ENCODE peak calls at places on chromosomes 1 and 21, in five cellular contexts. K is WERI-Rb-1, L is fibroblast of lung, C is dorsolateral prefrontal cortex, A is thoracic aorta. G is an unnamed sample.
A peak's percentile ranks its signal among the peaks of the same experiment; 100 is the strongest.

GRCh38 chr1:84442256-84442655 is 36.8 kb upstream of the RPF1 start:
- DNase-seq in C (no peak), K (no peak), A (no peak), L (peak; percentile 94), G (peak; percentile 85)

GRCh38 chr1:102891868-102892625 is 216.3 kb downstream of the COL11A1 start:
- DNase-seq in C (no peak), L (peak; percentile 67), K (no peak), A (no peak), G (peak; percentile 72)

GRCh38 chr1:206834711-206835110 is 30.7 kb upstream of the IL20 start:
- DNase-seq in L (no peak), C (no peak), A (no peak), K (no peak), G (peak; percentile 55)

GRCh38 chr1:30780409-30780808 is 22.8 kb upstream of the LAPTM5 start:
- DNase-seq in A (no peak), K (no peak), L (no peak), C (no peak), G (no peak)

GRCh38 chr1:52054496-52055065 is 410 bp downstream of the TXNDC12 start:
- DNase-seq in L (no peak), A (no peak), C (no peak), K (no peak), G (no peak)

GRCh38 chr1:41221995-41222991 is 19.8 kb downstream of the SCMH1 start:
- DNase-seq in K (no peak), L (no peak), A (no peak), C (no peak), G (no peak)

GRCh38 chr1:68889471-68889870 is 392.6 kb upstream of the DEPDC1 start:
- DNase-seq in A (no peak), L (no peak), K (no peak), C (no peak), G (no peak)

GRCh38 chr1:147292635-147293251 is 50.3 kb downstream of the CHD1L start:
- DNase-seq in C (no peak), K (no peak), L (peak; percentile 93), A (no peak), G (peak; percentile 79)

GRCh38 chr1:18108313-18109057 is 887 bp downstream of the IGSF21 start:
- DNase-seq in A (no peak), K (no peak), C (no peak), L (no peak), G (no peak)

GRCh38 chr1:172335377-172335776 is 85.1 kb upstream of the C1orf105 start:
- DNase-seq in L (no peak), C (no peak), A (no peak), K (no peak), G (no peak)

GRCh38 chr1:38889589-38889988 is 8.2 kb upstream of the GJA9 start:
- DNase-seq in K (no peak), L (no peak), A (no peak), C (no peak), G (no peak)

GRCh38 chr1:33346921-33347649 is 26.2 kb upstream of the A3GALT2 start:
- DNase-seq in C (no peak), A (peak; percentile 58), K (no peak), L (peak; percentile 92), G (peak; percentile 72)

GRCh38 chr1:48946070-48946469 is 169.4 kb upstream of the BEND5 start:
- DNase-seq in C (no peak), K (no peak), A (no peak), L (no peak), G (no peak)

GRCh38 chr21:44949161-44950015 is 9.6 kb downstream of the SLX9 start:
- DNase-seq in C (peak; percentile 85), K (peak; percentile 93), A (no peak), L (peak; percentile 67), G (peak; percentile 50)

GRCh38 chr1:64133036-64133435 is 70.4 kb upstream of the UBE2U start:
- DNase-seq in C (no peak), A (no peak), K (no peak), L (peak; percentile 89), G (peak; percentile 87)

GRCh38 chr1:229388876-229389580 is 44.9 kb downstream of the ACTA1 start:
- DNase-seq in K (no peak), L (peak; percentile 63), A (no peak), C (no peak), G (no peak)

GRCh38 chr1:1429671-1430073 is 5.8 kb upstream of the VWA1 start:
- DNase-seq in C (no peak), A (no peak), L (peak; percentile 41), K (no peak), G (no peak)

GRCh38 chr1:155000725-155001437 is 1.7 kb upstream of the ZBTB7B start:
- DNase-seq in L (peak; percentile 88), A (peak; percentile 51), C (peak; percentile 88), K (peak; percentile 100), G (peak; percentile 93)

GRCh38 chr1:43522431-43522775 is 8.3 kb upstream of the PTPRF start:
- DNase-seq in K (no peak), A (no peak), C (no peak), L (no peak), G (no peak)

GRCh38 chr1:160219062-160219929 is 14.1 kb downstream of the PEA15 start:
- DNase-seq in A (no peak), C (peak; percentile 47), K (peak; percentile 87), L (peak; percentile 84), G (peak; percentile 45)

GRCh38 chr1:219273088-219273686 is 99.5 kb downstream of the LYPLAL1 start:
- DNase-seq in L (no peak), A (no peak), K (no peak), C (no peak), G (no peak)

GRCh38 chr1:68321084-68321685 is 88.9 kb upstream of the WLS start:
- DNase-seq in L (peak; percentile 72), C (no peak), K (peak; percentile 58), A (peak; percentile 21), G (no peak)

GRCh38 chr1:21200767-21201166 is 24.1 kb upstream of the EIF4G3 start:
- DNase-seq in K (no peak), A (no peak), C (no peak), L (no peak), G (peak; percentile 42)

GRCh38 chr21:17731554-17731953 is 87.6 kb downstream of the C21orf91 start:
- DNase-seq in L (no peak), C (no peak), K (no peak), A (no peak), G (no peak)

GRCh38 chr21:17732306-17732705 is 86.8 kb downstream of the C21orf91 start:
- DNase-seq in C (no peak), L (no peak), A (no peak), K (no peak), G (no peak)

GRCh38 chr21:17730782-17731181 is 88.4 kb downstream of the C21orf91 start:
- DNase-seq in A (no peak), C (no peak), K (no peak), L (no peak), G (no peak)

GRCh38 chr21:17736072-17736471 is 83.1 kb downstream of the C21orf91 start:
- DNase-seq in K (no peak), A (no peak), L (no peak), C (no peak), G (no peak)

GRCh38 chr21:17733209-17733608 is 85.9 kb downstream of the C21orf91 start:
- DNase-seq in C (no peak), L (no peak), A (no peak), K (no peak), G (no peak)
- H3K27me3 ChIP-seq in C (no peaks in the 10 kb centered on the region), L (no peaks in the 10 kb centered on the region), A (no peaks in the 10 kb centered on the region), K (no peaks in the 10 kb centered on the region), G (no peaks in the 10 kb centered on the region)

GRCh38 chr1:75124510-75124909 is 9.7 kb upstream of the LHX8 start:
- DNase-seq in C (no peak), A (no peak), L (no peak), K (no peak), G (no peak)
- TF ChIP-seq CTCF in C (no peak), A (no peak), L (no peak), K (no peak), G (no peak)

GRCh38 chr1:114668784-114669561 is 876 bp downstream of the DENND2C start:
- DNase-seq in A (no peak), L (peak; percentile 15), C (no peak), K (no peak), G (peak; percentile 82)
- H3K27ac ChIP-seq in A (no peak overlapping the region), L (peak overlapping the region; percentile 94), C (no peak overlapping the region), K (no peak overlapping the region), G (peak overlapping the region; percentile 100)

GRCh38 chr1:151801310-151801820 is 3.9 kb downstream of the LINGO4 start:
- DNase-seq in K (no peak), A (no peak), C (no peak), L (no peak), G (no peak)
- H3K27me3 ChIP-seq in K (no peaks in the 10 kb centered on the region), A (no peaks in the 10 kb centered on the region), C (no peaks in the 10 kb centered on the region), L (peaks cover 73% of the 10 kb centered on the region), G (peaks cover 52% of the 10 kb centered on the region)

GRCh38 chr1:114180742-114181141 is 27.1 kb upstream of the SYT6 start:
- DNase-seq in L (no peak), A (no peak), K (no peak), C (no peak), G (no peak)
- TF ChIP-seq CTCF in L (no peak), A (no peak), K (no peak), C (no peak), G (no peak)

GRCh38 chr1:3122311-3122710 is 53.3 kb downstream of the PRDM16 start:
- DNase-seq in C (no peak), A (no peak), L (no peak), K (no peak), G (no peak)
- H3K27ac ChIP-seq in C (no peak overlapping the region), A (peak overlapping the region; percentile 95), L (no peak overlapping the region), K (no peak overlapping the region), G (no peak overlapping the region)

GRCh38 chr1:61056674-61057439 is 25.5 kb upstream of the NFIA start:
- DNase-seq in C (peak; percentile 50), L (peak; percentile 63), K (peak; percentile 51), A (no peak), G (peak; percentile 58)
- H3K27me3 ChIP-seq in C (no peaks in the 10 kb centered on the region), L (peaks cover 7% of the 10 kb centered on the region), K (no peaks in the 10 kb centered on the region), A (no peaks in the 10 kb centered on the region), G (no peaks in the 10 kb centered on the region)

G was measured in foreskin keratinocyte.